ENCODE peak calls at places on chromosomes 13 and 19, in five cellular contexts. One of them, this sample, is unnamed.

GRCh38 chr13:44810067-44810840 is 179.0 kb downstream of the NUFIP1 start:
- DNase-seq in lower lobe of right lung: no peak
- DNase-seq in psoas muscle: no peak
- DNase-seq in cardiac fibroblast: peak
- DNase-seq in astrocyte of the spinal cord: peak
- DNase-seq in this sample: peak

GRCh38 chr19:932647-933552 is 7.1 kb downstream of the ARID3A start:
- DNase-seq in lower lobe of right lung: peak
- DNase-seq in psoas muscle: peak
- DNase-seq in cardiac fibroblast: peak
- DNase-seq in astrocyte of the spinal cord: peak
- DNase-seq in this sample: peak

GRCh38 chr13:98333481-98333880 is 156.4 kb upstream of the RNF113B start:
- DNase-seq in lower lobe of right lung: no peak
- DNase-seq in psoas muscle: no peak
- DNase-seq in cardiac fibroblast: no peak
- DNase-seq in astrocyte of the spinal cord: no peak
- DNase-seq in this sample: no peak

GRCh38 chr19:2408247-2408646 is 19.1 kb downstream of the TIMM13 start:
- DNase-seq in lower lobe of right lung: no peak
- DNase-seq in psoas muscle: no peak
- DNase-seq in cardiac fibroblast: no peak
- DNase-seq in astrocyte of the spinal cord: no peak
- DNase-seq in this sample: no peak

GRCh38 chr13:105342421-105342820 is 1193.0 kb downstream of the EFNB2 start:
- DNase-seq in lower lobe of right lung: no peak
- DNase-seq in psoas muscle: no peak
- DNase-seq in cardiac fibroblast: no peak
- DNase-seq in astrocyte of the spinal cord: no peak
- DNase-seq in this sample: no peak

GRCh38 chr19:6234527-6234926 is 45.2 kb downstream of the MLLT1 start:
- DNase-seq in lower lobe of right lung: no peak
- DNase-seq in psoas muscle: no peak
- DNase-seq in cardiac fibroblast: no peak
- DNase-seq in astrocyte of the spinal cord: no peak
- DNase-seq in this sample: no peak

GRCh38 chr19:57096640-57097361 is 23.0 kb upstream of the USP29 start:
- DNase-seq in lower lobe of right lung: no peak
- DNase-seq in psoas muscle: no peak
- DNase-seq in cardiac fibroblast: no peak
- DNase-seq in astrocyte of the spinal cord: no peak
- DNase-seq in this sample: peak

GRCh38 chr19:49119411-49120324 is at the start of gene PPFIA3:
- DNase-seq in lower lobe of right lung: peak
- DNase-seq in psoas muscle: peak
- DNase-seq in cardiac fibroblast: peak
- DNase-seq in astrocyte of the spinal cord: peak
- DNase-seq in this sample: peak

GRCh38 chr19:54160948-54161347 is 1.4 kb upstream of the LENG1 start:
- DNase-seq in lower lobe of right lung: no peak
- DNase-seq in psoas muscle: no peak
- DNase-seq in cardiac fibroblast: no peak
- DNase-seq in astrocyte of the spinal cord: no peak
- DNase-seq in this sample: no peak

GRCh38 chr13:111948281-111948680 is 118.7 kb upstream of the SOX1 start:
- DNase-seq in lower lobe of right lung: no peak
- DNase-seq in psoas muscle: no peak
- DNase-seq in cardiac fibroblast: no peak
- DNase-seq in astrocyte of the spinal cord: no peak
- DNase-seq in this sample: no peak

GRCh38 chr19:13229246-13229645 is 79.0 kb downstream of the IER2 start:
- DNase-seq in lower lobe of right lung: no peak
- DNase-seq in psoas muscle: no peak
- DNase-seq in cardiac fibroblast: no peak
- DNase-seq in astrocyte of the spinal cord: no peak
- DNase-seq in this sample: no peak

GRCh38 chr13:111337206-111337605 is 16.8 kb downstream of the TEX29 start:
- DNase-seq in lower lobe of right lung: no peak
- DNase-seq in psoas muscle: no peak
- DNase-seq in cardiac fibroblast: peak
- DNase-seq in astrocyte of the spinal cord: peak
- DNase-seq in this sample: peak

GRCh38 chr13:80337011-80337688 is 3.8 kb downstream of the SPRY2 start:
- DNase-seq in lower lobe of right lung: no peak
- DNase-seq in psoas muscle: no peak
- DNase-seq in cardiac fibroblast: peak
- DNase-seq in astrocyte of the spinal cord: no peak
- DNase-seq in this sample: peak

GRCh38 chr13:112756967-112757758 is 67.3 kb downstream of the ATP11A start:
- DNase-seq in lower lobe of right lung: no peak
- DNase-seq in psoas muscle: no peak
- DNase-seq in cardiac fibroblast: no peak
- DNase-seq in astrocyte of the spinal cord: peak
- DNase-seq in this sample: no peak

GRCh38 chr13:106499905-106500304 is 35.6 kb downstream of the EFNB2 start:
- DNase-seq in lower lobe of right lung: no peak
- DNase-seq in psoas muscle: no peak
- DNase-seq in cardiac fibroblast: peak
- DNase-seq in astrocyte of the spinal cord: no peak
- DNase-seq in this sample: peak

GRCh38 chr13:26872444-26873173 is 112.0 kb upstream of the GPR12 start:
- DNase-seq in lower lobe of right lung: peak
- DNase-seq in psoas muscle: peak
- DNase-seq in cardiac fibroblast: peak
- DNase-seq in astrocyte of the spinal cord: no peak
- DNase-seq in this sample: peak

GRCh38 chr13:59842507-59842906 is 321.2 kb downstream of the DIAPH3 start:
- DNase-seq in lower lobe of right lung: no peak
- DNase-seq in psoas muscle: no peak
- DNase-seq in cardiac fibroblast: peak
- DNase-seq in astrocyte of the spinal cord: no peak
- DNase-seq in this sample: no peak

GRCh38 chr13:26051231-26052135 is at the start of gene SHISA2:
- DNase-seq in lower lobe of right lung: peak
- DNase-seq in psoas muscle: peak
- DNase-seq in cardiac fibroblast: peak
- DNase-seq in astrocyte of the spinal cord: peak
- DNase-seq in this sample: peak

GRCh38 chr13:114027046-114027760 is 53.3 kb upstream of the C13orf46 start:
- DNase-seq in lower lobe of right lung: no peak
- DNase-seq in psoas muscle: peak
- DNase-seq in cardiac fibroblast: peak
- DNase-seq in astrocyte of the spinal cord: peak
- DNase-seq in this sample: no peak

GRCh38 chr13:97273341-97273831 is 51.3 kb downstream of the MBNL2 start:
- DNase-seq in lower lobe of right lung: no peak
- DNase-seq in psoas muscle: no peak
- DNase-seq in cardiac fibroblast: peak
- DNase-seq in astrocyte of the spinal cord: no peak
- DNase-seq in this sample: no peak

GRCh38 chr13:107743983-107744382 is 471.4 kb downstream of the LIG4 start:
- DNase-seq in lower lobe of right lung: no peak
- DNase-seq in psoas muscle: no peak
- DNase-seq in cardiac fibroblast: no peak
- DNase-seq in astrocyte of the spinal cord: peak
- DNase-seq in this sample: peak

GRCh38 chr13:40706439-40706838 is 40.0 kb upstream of the FOXO1 start:
- DNase-seq in lower lobe of right lung: no peak
- DNase-seq in psoas muscle: no peak
- DNase-seq in cardiac fibroblast: no peak
- DNase-seq in astrocyte of the spinal cord: no peak
- DNase-seq in this sample: no peak

GRCh38 chr19:35557539-35558399 is 5.7 kb downstream of the ATP4A start:
- DNase-seq in lower lobe of right lung: peak
- DNase-seq in psoas muscle: peak
- DNase-seq in cardiac fibroblast: peak
- DNase-seq in astrocyte of the spinal cord: peak
- DNase-seq in this sample: peak

GRCh38 chr19:35555301-35556005 is 8.0 kb downstream of the ATP4A start:
- DNase-seq in lower lobe of right lung: no peak
- DNase-seq in psoas muscle: no peak
- DNase-seq in cardiac fibroblast: peak
- DNase-seq in astrocyte of the spinal cord: peak
- DNase-seq in this sample: peak

GRCh38 chr19:35556846-35557538 is 6.5 kb downstream of the ATP4A start:
- DNase-seq in lower lobe of right lung: no peak
- DNase-seq in psoas muscle: no peak
- DNase-seq in cardiac fibroblast: no peak
- DNase-seq in astrocyte of the spinal cord: no peak
- DNase-seq in this sample: no peak

GRCh38 chr19:35554076-35554475 is 8.7 kb downstream of the TMEM147 start:
- DNase-seq in lower lobe of right lung: no peak
- DNase-seq in psoas muscle: no peak
- DNase-seq in cardiac fibroblast: no peak
- DNase-seq in astrocyte of the spinal cord: no peak
- DNase-seq in this sample: no peak

DNA sequence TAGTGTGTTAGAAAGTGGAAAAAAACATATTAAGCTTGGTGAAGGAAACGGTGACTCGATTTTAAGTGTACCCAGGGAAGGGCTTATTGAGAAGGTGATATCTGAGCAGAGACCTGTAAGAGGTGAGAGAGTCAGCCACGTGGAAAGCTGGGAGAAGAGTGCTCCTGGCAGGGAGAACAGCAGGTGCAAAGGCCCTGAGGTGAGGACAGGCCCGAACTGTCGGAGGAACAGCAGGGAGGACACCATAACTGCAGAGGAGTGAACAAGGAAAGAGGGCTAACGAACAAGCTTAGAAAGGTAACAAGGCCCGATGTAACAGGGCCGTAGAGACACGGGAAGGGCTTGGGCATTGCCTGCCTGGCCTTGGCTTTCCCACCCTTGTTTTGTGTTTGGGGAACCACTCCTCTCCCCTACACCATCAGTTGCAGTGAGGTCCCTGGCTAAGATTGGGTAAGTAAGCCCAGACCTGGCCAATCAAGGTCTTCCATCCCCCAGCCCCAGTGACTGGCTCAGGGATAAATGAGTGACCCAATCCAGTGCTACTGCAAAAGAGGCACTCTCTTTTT is 7.3 kb downstream of the ATP4A start:
- DNase-seq in lower lobe of right lung: no peak
- DNase-seq in psoas muscle: no peak
- DNase-seq in cardiac fibroblast: no peak
- DNase-seq in astrocyte of the spinal cord: no peak
- DNase-seq in this sample: no peak
- TF ChIP-seq CTCF in lower lobe of right lung: no peak
- TF ChIP-seq CTCF in psoas muscle: no peak
- TF ChIP-seq CTCF in cardiac fibroblast: no peak
- TF ChIP-seq CTCF in astrocyte of the spinal cord: no peak
- TF ChIP-seq CTCF in this sample: no peak

GRCh38 chr19:58471736-58472135 is 4.4 kb upstream of the ZNF446 start:
- DNase-seq in lower lobe of right lung: no peak
- DNase-seq in psoas muscle: no peak
- DNase-seq in cardiac fibroblast: no peak
- DNase-seq in astrocyte of the spinal cord: no peak
- DNase-seq in this sample: no peak

GRCh38 chr19:58468216-58468839 is 1.4 kb downstream of the ZNF324 start:
- DNase-seq in lower lobe of right lung: no peak
- DNase-seq in psoas muscle: no peak
- DNase-seq in cardiac fibroblast: no peak
- DNase-seq in astrocyte of the spinal cord: no peak
- DNase-seq in this sample: no peak

GRCh38 chr19:58466089-58466759 is 656 bp upstream of the ZNF324 start:
- DNase-seq in lower lobe of right lung: no peak
- DNase-seq in psoas muscle: no peak
- DNase-seq in cardiac fibroblast: no peak
- DNase-seq in astrocyte of the spinal cord: no peak
- DNase-seq in this sample: no peak

GRCh38 chr19:58469241-58470013 is 2.5 kb downstream of the ZNF324 start:
- DNase-seq in lower lobe of right lung: no peak
- DNase-seq in psoas muscle: no peak
- DNase-seq in cardiac fibroblast: no peak
- DNase-seq in astrocyte of the spinal cord: no peak
- DNase-seq in this sample: no peak

GRCh38 chr19:58466760-58467589 is at the start of gene ZNF324:
- DNase-seq in lower lobe of right lung: peak
- DNase-seq in psoas muscle: peak
- DNase-seq in cardiac fibroblast: peak
- DNase-seq in astrocyte of the spinal cord: peak
- DNase-seq in this sample: peak
- TF ChIP-seq CTCF in lower lobe of right lung: peak
- TF ChIP-seq CTCF in psoas muscle: no peak
- TF ChIP-seq CTCF in cardiac fibroblast: no peak
- TF ChIP-seq CTCF in astrocyte of the spinal cord: no peak
- TF ChIP-seq CTCF in this sample: no peak

GRCh38 chr13:38046049-38046376 is 176.4 kb upstream of the TRPC4 start:
- DNase-seq in lower lobe of right lung: no peak
- DNase-seq in psoas muscle: no peak
- DNase-seq in cardiac fibroblast: no peak
- DNase-seq in astrocyte of the spinal cord: no peak
- DNase-seq in this sample: no peak

GRCh38 chr13:38044067-38044466 is 174.5 kb upstream of the TRPC4 start:
- DNase-seq in lower lobe of right lung: no peak
- DNase-seq in psoas muscle: no peak
- DNase-seq in cardiac fibroblast: no peak
- DNase-seq in astrocyte of the spinal cord: no peak
- DNase-seq in this sample: no peak

GRCh38 chr13:38042771-38043170 is 173.2 kb upstream of the TRPC4 start:
- DNase-seq in lower lobe of right lung: no peak
- DNase-seq in psoas muscle: no peak
- DNase-seq in cardiac fibroblast: peak
- DNase-seq in astrocyte of the spinal cord: peak
- DNase-seq in this sample: peak

GRCh38 chr13:38045278-38046048 is 175.9 kb upstream of the TRPC4 start:
- DNase-seq in lower lobe of right lung: no peak
- DNase-seq in psoas muscle: no peak
- DNase-seq in cardiac fibroblast: peak
- DNase-seq in astrocyte of the spinal cord: peak
- DNase-seq in this sample: peak
- TF ChIP-seq CTCF in lower lobe of right lung: no peak
- TF ChIP-seq CTCF in psoas muscle: no peak
- TF ChIP-seq CTCF in cardiac fibroblast: peak
- TF ChIP-seq CTCF in astrocyte of the spinal cord: peak
- TF ChIP-seq CTCF in this sample: peak

GRCh38 chr19:38387550-38388309 is at the start of gene GGN:
- DNase-seq in lower lobe of right lung: peak
- DNase-seq in psoas muscle: peak
- DNase-seq in cardiac fibroblast: peak
- DNase-seq in astrocyte of the spinal cord: peak
- DNase-seq in this sample: peak
- TF ChIP-seq CTCF in lower lobe of right lung: no peak
- TF ChIP-seq CTCF in psoas muscle: no peak
- TF ChIP-seq CTCF in cardiac fibroblast: no peak
- TF ChIP-seq CTCF in astrocyte of the spinal cord: no peak
- TF ChIP-seq CTCF in this sample: no peak

This sample was measured in fibroblast of pulmonary artery.